ENCODE peak calls at places on chromosomes 13 and 19, in eight cellular contexts. U is breast epithelium; P is aorta; X is HAP-1; R is fibroblast of lung; E is CD4-positive, alpha-beta memory T cell; H is CD8-positive, alpha-beta T cell; W is left lung. Y is an unnamed sample.

GRCh38 chr19:6271721-6272410 is 7.9 kb downstream of the MLLT1 start:
- DNase-seq in H (no peak), R (peak; percentile 74), U (peak; percentile 46), P (peak; percentile 93), W (peak; percentile 65), X (no peak), E (no peak), Y (no peak)

GRCh38 chr19:29404951-29405727 is 120.7 kb upstream of the VSTM2B start:
- DNase-seq in P (no peak), H (no peak), X (peak; percentile 3), U (peak; percentile 27), E (no peak), W (peak; percentile 37), R (no peak), Y (no peak)

GRCh38 chr19:13376537-13376936 is 129.7 kb downstream of the CACNA1A start:
- DNase-seq in W (no peak), H (no peak), P (no peak), E (no peak), U (no peak), X (no peak), R (no peak), Y (no peak)

GRCh38 chr13:20125783-20126165 is 35.1 kb downstream of the GJA3 start:
- DNase-seq in W (no peak), R (no peak), H (no peak), X (no peak), P (no peak), E (no peak), U (no peak), Y (no peak)

GRCh38 chr19:36031308-36031707 is 1.4 kb downstream of the CLIP3 start:
- DNase-seq in H (no peak), U (no peak), W (no peak), R (no peak), P (no peak), E (no peak), X (no peak), Y (no peak)

GRCh38 chr13:47250141-47250540 is 353.3 kb upstream of the HTR2A start:
- DNase-seq in R (peak; percentile 43), U (peak; percentile 21), X (no peak), E (no peak), H (no peak), W (no peak), P (no peak), Y (no peak)

GRCh38 chr19:6522712-6523111 is 8.1 kb upstream of the TNFSF9 start:
- DNase-seq in X (no peak), E (no peak), W (no peak), U (no peak), H (no peak), R (no peak), P (no peak), Y (no peak)

GRCh38 chr19:48476176-48476575 is 7.0 kb downstream of the CYTH2 start:
- DNase-seq in P (no peak), U (no peak), X (no peak), W (no peak), E (no peak), H (no peak), R (no peak), Y (no peak)

GRCh38 chr13:79775830-79776229 is 294.9 kb downstream of the NDFIP2 start:
- DNase-seq in X (peak; percentile 22), U (no peak), P (no peak), R (peak; percentile 88), W (no peak), E (no peak), H (no peak), Y (no peak)

GRCh38 chr19:14368011-14368513 is 13.2 kb upstream of the ADGRE5 start:
- DNase-seq in E (peak; percentile 88), W (no peak), R (no peak), U (no peak), X (no peak), P (no peak), H (no peak), Y (peak; percentile 63)

GRCh38 chr13:40651866-40652587 is 14.4 kb downstream of the FOXO1 start:
- DNase-seq in U (no peak), H (no peak), W (no peak), X (no peak), R (no peak), E (no peak), P (no peak), Y (no peak)

GRCh38 chr13:40652588-40652940 is 13.9 kb downstream of the FOXO1 start:
- DNase-seq in U (no peak), X (no peak), W (no peak), R (no peak), H (no peak), P (no peak), E (peak; percentile 39), Y (no peak)

GRCh38 chr13:40648040-40648439 is 18.4 kb downstream of the FOXO1 start:
- DNase-seq in H (no peak), U (no peak), P (no peak), W (no peak), E (no peak), X (no peak), R (no peak), Y (no peak)

GRCh38 chr13:40644838-40645620 is 21.4 kb downstream of the FOXO1 start:
- DNase-seq in U (no peak), W (no peak), H (no peak), P (no peak), R (no peak), E (no peak), X (no peak), Y (no peak)

DNA sequence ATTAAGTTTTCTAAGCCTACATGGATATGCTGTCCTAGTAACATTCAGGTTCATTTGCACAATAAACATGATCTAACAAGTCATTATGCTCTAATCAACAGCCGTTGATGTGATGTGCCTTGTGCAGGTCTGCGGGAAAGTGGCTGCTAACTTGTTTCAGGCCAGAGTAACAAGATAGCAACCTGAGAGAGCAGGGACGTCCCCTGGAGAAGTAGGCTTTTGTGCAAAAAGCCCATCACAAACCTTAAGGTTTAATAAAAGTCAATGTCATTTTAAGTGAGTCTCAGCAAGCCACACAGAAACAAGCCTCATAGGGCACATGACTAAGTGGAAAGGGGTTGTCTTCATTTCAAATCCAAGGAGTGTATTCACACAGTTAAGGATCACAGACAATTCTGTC is 17.6 kb downstream of the FOXO1 start:
- DNase-seq in H (no peak), E (no peak), U (no peak), W (no peak), X (peak; percentile 36), R (no peak), P (no peak), Y (no peak)
- H3K4me1 ChIP-seq in H (peaks cover 93% of the 10 kb centered on the region), E (peaks cover 97% of the 10 kb centered on the region), U (no peaks in the 10 kb centered on the region), W (peaks cover 26% of the 10 kb centered on the region), X (peaks cover 53% of the 10 kb centered on the region), R (no peaks in the 10 kb centered on the region), P (peaks cover 19% of the 10 kb centered on the region), Y (peaks cover 29% of the 10 kb centered on the region)

GRCh38 chr19:49555600-49556411 is 24.6 kb downstream of the NOSIP start:
- DNase-seq in W (peak; percentile 81), X (no peak), P (peak; percentile 86), H (peak; percentile 85), E (peak; percentile 84), U (no peak), R (peak; percentile 56), Y (peak; percentile 93)
- H3K4me3 ChIP-seq in W (no peak overlapping the region), X (no peak overlapping the region), P (no peak overlapping the region), H (peak overlapping the region; percentile 78), E (no peak overlapping the region), U (no peak overlapping the region), R (no peak overlapping the region), Y (peak overlapping the region; percentile 39)

DNA sequence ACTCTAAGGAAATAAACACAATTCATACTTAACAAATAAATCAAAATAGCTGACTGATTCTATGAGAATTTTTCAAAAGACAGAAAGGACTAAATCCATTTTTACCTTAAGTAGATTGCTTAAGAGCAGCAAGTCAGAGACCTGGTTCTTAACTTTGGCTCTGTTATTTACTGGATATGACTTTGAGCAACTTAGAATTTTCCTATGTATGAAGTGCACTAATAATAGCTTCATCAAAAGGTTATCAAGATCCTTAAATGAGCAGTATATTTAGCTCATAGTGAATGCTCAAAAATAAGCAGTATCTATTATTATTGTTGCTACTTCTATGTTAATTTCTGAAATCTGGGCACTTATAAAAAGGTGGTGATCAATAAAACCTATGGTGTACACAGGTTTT is 95.3 kb downstream of the POSTN start:
- DNase-seq in R (no peak), X (no peak), U (no peak), E (no peak), H (no peak), W (no peak), P (no peak), Y (no peak)
- H3K4me1 ChIP-seq in R (no peaks in the 10 kb centered on the region), X (no peaks in the 10 kb centered on the region), U (no peaks in the 10 kb centered on the region), E (no peaks in the 10 kb centered on the region), H (no peaks in the 10 kb centered on the region), W (no peaks in the 10 kb centered on the region), P (no peaks in the 10 kb centered on the region), Y (no peaks in the 10 kb centered on the region)

DNA sequence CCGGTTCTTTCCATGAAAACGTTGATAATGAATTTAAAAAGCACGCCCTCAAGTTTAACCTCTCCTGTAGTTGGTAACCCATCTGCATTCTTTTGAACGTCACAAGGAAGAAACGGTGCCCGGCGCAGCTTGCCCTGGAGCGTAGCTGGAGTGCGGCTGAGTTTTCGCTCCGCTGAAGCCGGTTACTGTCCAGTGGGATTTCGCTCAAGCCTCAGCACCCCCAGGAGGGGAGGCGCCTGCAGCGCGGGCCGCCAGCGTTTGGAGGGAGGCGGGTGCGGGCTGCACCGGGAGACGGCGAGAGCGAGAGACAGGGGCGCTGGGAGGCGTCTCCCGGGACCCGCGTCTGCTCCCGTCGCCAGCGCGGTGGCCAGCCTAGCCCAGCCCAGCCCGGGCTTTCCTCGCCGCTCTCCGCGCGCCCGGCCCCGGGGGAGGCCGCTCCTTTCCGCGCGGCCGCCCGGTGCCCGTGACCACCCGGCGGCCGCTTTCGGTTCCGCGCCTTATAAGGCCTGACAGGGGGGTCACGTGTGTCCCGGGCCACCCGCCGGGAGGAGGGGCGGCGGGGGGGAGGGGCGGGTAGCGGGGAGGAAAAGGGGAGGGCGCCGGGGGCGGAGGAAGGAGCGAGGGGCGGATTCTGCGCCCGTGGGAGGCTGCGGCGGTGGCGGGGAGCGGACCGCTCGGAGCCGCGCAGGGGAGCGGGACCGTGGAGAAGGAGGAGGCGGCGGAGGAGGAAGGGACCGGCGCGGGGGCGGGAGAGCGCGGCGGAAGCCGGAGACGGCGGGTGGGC is 8.3 kb upstream of the DGKH start:
- DNase-seq in E (peak; percentile 85), R (peak; percentile 88), U (peak; percentile 84), P (peak; percentile 98), H (peak; percentile 83), W (peak; percentile 93), X (peak; percentile 74), Y (peak; percentile 82)
- H3K4me3 ChIP-seq in E (peak overlapping the region; percentile 58), R (peak overlapping the region; percentile 85), U (peak overlapping the region; percentile 92), P (peak overlapping the region; percentile 95), H (peak overlapping the region; percentile 47), W (peak overlapping the region; percentile 82), X (peak overlapping the region; percentile 65), Y (peak overlapping the region; percentile 70)

DNA sequence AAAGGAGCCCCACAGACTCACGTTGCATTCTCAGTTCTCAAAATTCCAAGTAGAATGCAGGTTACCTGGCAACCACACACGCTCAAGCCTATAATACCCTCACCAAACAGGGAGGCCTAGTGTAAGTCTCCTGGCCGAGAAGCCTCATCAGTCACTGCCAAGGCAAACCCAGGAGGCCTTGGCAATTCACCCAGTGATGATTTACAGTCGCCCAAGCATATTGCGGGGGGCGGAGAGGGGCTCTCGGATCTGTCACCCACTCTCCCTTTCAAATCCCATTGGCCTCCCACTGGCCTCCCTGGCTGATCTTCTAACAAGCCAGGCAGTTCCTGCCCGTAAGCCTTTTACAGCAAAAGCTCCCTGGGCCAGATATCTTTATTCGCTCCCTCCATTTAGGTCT is 1.1 kb downstream of the AKAP8L start:
- DNase-seq in R (no peak), X (peak; percentile 23), E (no peak), P (peak; percentile 37), U (no peak), W (no peak), H (no peak), Y (no peak)
- H3K4me1 ChIP-seq in R (peaks cover 12% of the 10 kb centered on the region), X (peaks cover 12% of the 10 kb centered on the region), E (peaks cover 56% of the 10 kb centered on the region), P (no peaks in the 10 kb centered on the region), U (no peaks in the 10 kb centered on the region), W (peaks cover 18% of the 10 kb centered on the region), H (peaks cover 36% of the 10 kb centered on the region), Y (peaks cover 33% of the 10 kb centered on the region)

Y was measured in naive thymus-derived CD4-positive, alpha-beta T cell.